ENCODE peak calls at places on chromosomes 11 and 22, in seven cellular contexts. One of them, this sample, is unnamed.

GRCh38 chr11:19816040-19816439 is 103.4 kb downstream of the NAV2 start:
- DNase-seq in BJ: no peak
- DNase-seq in left lung: no peak
- DNase-seq in AG09309: no peak
- DNase-seq in stomach: no peak
- DNase-seq in dorsolateral prefrontal cortex: peak
- DNase-seq in fibroblast of pulmonary artery: no peak
- DNase-seq in this sample: no peak

GRCh38 chr11:107006076-107006833 is 12.0 kb downstream of the GUCY1A2 start:
- DNase-seq in AG09309: no peak
- DNase-seq in fibroblast of pulmonary artery: no peak
- DNase-seq in BJ: no peak
- DNase-seq in stomach: no peak
- DNase-seq in left lung: no peak
- DNase-seq in dorsolateral prefrontal cortex: no peak
- DNase-seq in this sample: no peak

GRCh38 chr22:26512149-26512793 is at the start of gene TFIP11:
- DNase-seq in fibroblast of pulmonary artery: peak
- DNase-seq in AG09309: peak
- DNase-seq in stomach: peak
- DNase-seq in BJ: peak
- DNase-seq in left lung: peak
- DNase-seq in dorsolateral prefrontal cortex: peak
- DNase-seq in this sample: peak

GRCh38 chr22:19800761-19801244 is 40.2 kb downstream of the TBX1 start:
- DNase-seq in AG09309: no peak
- DNase-seq in BJ: no peak
- DNase-seq in fibroblast of pulmonary artery: peak
- DNase-seq in left lung: peak
- DNase-seq in dorsolateral prefrontal cortex: no peak
- DNase-seq in stomach: no peak
- DNase-seq in this sample: no peak

GRCh38 chr11:45921561-45922424 is 663 bp upstream of the LARGE2 start:
- DNase-seq in fibroblast of pulmonary artery: no peak
- DNase-seq in left lung: peak
- DNase-seq in AG09309: no peak
- DNase-seq in BJ: no peak
- DNase-seq in dorsolateral prefrontal cortex: peak
- DNase-seq in stomach: peak
- DNase-seq in this sample: no peak

GRCh38 chr11:115170133-115170815 is 333.9 kb downstream of the CADM1 start:
- DNase-seq in BJ: no peak
- DNase-seq in fibroblast of pulmonary artery: peak
- DNase-seq in AG09309: no peak
- DNase-seq in left lung: no peak
- DNase-seq in dorsolateral prefrontal cortex: no peak
- DNase-seq in stomach: no peak
- DNase-seq in this sample: no peak

GRCh38 chr11:23765862-23766261 is 731.0 kb upstream of the LUZP2 start:
- DNase-seq in AG09309: no peak
- DNase-seq in dorsolateral prefrontal cortex: no peak
- DNase-seq in stomach: no peak
- DNase-seq in left lung: no peak
- DNase-seq in BJ: no peak
- DNase-seq in fibroblast of pulmonary artery: peak
- DNase-seq in this sample: no peak

GRCh38 chr22:48496987-48497650 is 1330.6 kb downstream of the BRD1 start:
- DNase-seq in fibroblast of pulmonary artery: no peak
- DNase-seq in BJ: no peak
- DNase-seq in stomach: no peak
- DNase-seq in AG09309: no peak
- DNase-seq in dorsolateral prefrontal cortex: no peak
- DNase-seq in left lung: peak
- DNase-seq in this sample: no peak

GRCh38 chr22:37428649-37429586 is 1.6 kb upstream of the ELFN2 start:
- DNase-seq in BJ: no peak
- DNase-seq in dorsolateral prefrontal cortex: no peak
- DNase-seq in fibroblast of pulmonary artery: peak
- DNase-seq in AG09309: no peak
- DNase-seq in left lung: peak
- DNase-seq in stomach: peak
- DNase-seq in this sample: no peak

GRCh38 chr11:46675288-46675851 is 25.0 kb downstream of the ARHGAP1 start:
- DNase-seq in stomach: peak
- DNase-seq in fibroblast of pulmonary artery: peak
- DNase-seq in AG09309: peak
- DNase-seq in dorsolateral prefrontal cortex: no peak
- DNase-seq in BJ: peak
- DNase-seq in left lung: no peak
- DNase-seq in this sample: no peak

GRCh38 chr22:19902245-19902699 is 39.3 kb upstream of the COMT start:
- DNase-seq in AG09309: no peak
- DNase-seq in dorsolateral prefrontal cortex: no peak
- DNase-seq in stomach: no peak
- DNase-seq in fibroblast of pulmonary artery: no peak
- DNase-seq in BJ: no peak
- DNase-seq in left lung: peak
- DNase-seq in this sample: no peak

GRCh38 chr22:26646158-26646557 is 11.2 kb upstream of the MIAT start:
- DNase-seq in AG09309: no peak
- DNase-seq in stomach: no peak
- DNase-seq in dorsolateral prefrontal cortex: peak
- DNase-seq in fibroblast of pulmonary artery: peak
- DNase-seq in left lung: no peak
- DNase-seq in BJ: no peak
- DNase-seq in this sample: no peak

GRCh38 chr11:64742087-64742939 is 1.6 kb downstream of the RASGRP2 start:
- DNase-seq in AG09309: no peak
- DNase-seq in dorsolateral prefrontal cortex: no peak
- DNase-seq in fibroblast of pulmonary artery: no peak
- DNase-seq in left lung: peak
- DNase-seq in BJ: no peak
- DNase-seq in stomach: no peak
- DNase-seq in this sample: no peak

GRCh38 chr11:65871811-65872548 is 620 bp downstream of the EFEMP2 start:
- DNase-seq in stomach: no peak
- DNase-seq in AG09309: no peak
- DNase-seq in dorsolateral prefrontal cortex: no peak
- DNase-seq in left lung: peak
- DNase-seq in BJ: no peak
- DNase-seq in fibroblast of pulmonary artery: no peak
- DNase-seq in this sample: no peak

GRCh38 chr11:112797653-112798293 is 163.4 kb upstream of the NCAM1 start:
- DNase-seq in left lung: no peak
- DNase-seq in fibroblast of pulmonary artery: peak
- DNase-seq in BJ: no peak
- DNase-seq in dorsolateral prefrontal cortex: peak
- DNase-seq in stomach: peak
- DNase-seq in AG09309: no peak
- DNase-seq in this sample: no peak

GRCh38 chr22:42760806-42761565 is 40.3 kb upstream of the A4GALT start:
- DNase-seq in AG09309: no peak
- DNase-seq in BJ: no peak
- DNase-seq in left lung: no peak
- DNase-seq in stomach: no peak
- DNase-seq in fibroblast of pulmonary artery: no peak
- DNase-seq in dorsolateral prefrontal cortex: no peak
- DNase-seq in this sample: no peak

GRCh38 chr22:45952151-45952550 is 24.8 kb downstream of the WNT7B start:
- DNase-seq in left lung: no peak
- DNase-seq in fibroblast of pulmonary artery: no peak
- DNase-seq in stomach: no peak
- DNase-seq in AG09309: no peak
- DNase-seq in dorsolateral prefrontal cortex: no peak
- DNase-seq in BJ: no peak
- DNase-seq in this sample: no peak

GRCh38 chr11:12289667-12290476 is 87.5 kb upstream of the PARVA start:
- DNase-seq in fibroblast of pulmonary artery: no peak
- DNase-seq in stomach: peak
- DNase-seq in left lung: no peak
- DNase-seq in dorsolateral prefrontal cortex: no peak
- DNase-seq in AG09309: no peak
- DNase-seq in BJ: no peak
- DNase-seq in this sample: no peak

GRCh38 chr11:12287009-12287373 is 90.4 kb upstream of the PARVA start:
- DNase-seq in left lung: no peak
- DNase-seq in dorsolateral prefrontal cortex: no peak
- DNase-seq in AG09309: peak
- DNase-seq in fibroblast of pulmonary artery: peak
- DNase-seq in stomach: peak
- DNase-seq in BJ: peak
- DNase-seq in this sample: peak

GRCh38 chr11:12288934-12289666 is 88.3 kb upstream of the PARVA start:
- DNase-seq in AG09309: no peak
- DNase-seq in BJ: no peak
- DNase-seq in fibroblast of pulmonary artery: no peak
- DNase-seq in stomach: no peak
- DNase-seq in dorsolateral prefrontal cortex: no peak
- DNase-seq in left lung: no peak
- DNase-seq in this sample: no peak

GRCh38 chr11:12287374-12288211 is 89.8 kb upstream of the PARVA start:
- DNase-seq in fibroblast of pulmonary artery: peak
- DNase-seq in left lung: no peak
- DNase-seq in AG09309: peak
- DNase-seq in stomach: peak
- DNase-seq in BJ: peak
- DNase-seq in dorsolateral prefrontal cortex: no peak
- DNase-seq in this sample: peak

GRCh38 chr11:12288212-12288933 is 89.0 kb upstream of the PARVA start:
- DNase-seq in AG09309: peak
- DNase-seq in left lung: no peak
- DNase-seq in stomach: peak
- DNase-seq in dorsolateral prefrontal cortex: peak
- DNase-seq in BJ: peak
- DNase-seq in fibroblast of pulmonary artery: peak
- DNase-seq in this sample: no peak
- TF ChIP-seq CTCF in AG09309: peak
- TF ChIP-seq CTCF in left lung: peak
- TF ChIP-seq CTCF in stomach: no peak
- TF ChIP-seq CTCF in dorsolateral prefrontal cortex: peak
- TF ChIP-seq CTCF in BJ: peak
- TF ChIP-seq CTCF in fibroblast of pulmonary artery: peak
- TF ChIP-seq CTCF in this sample: peak

GRCh38 chr11:44600261-44600660 is 34.8 kb downstream of the CD82 start:
- DNase-seq in AG09309: no peak
- DNase-seq in left lung: no peak
- DNase-seq in dorsolateral prefrontal cortex: no peak
- DNase-seq in stomach: no peak
- DNase-seq in fibroblast of pulmonary artery: no peak
- DNase-seq in BJ: no peak
- DNase-seq in this sample: no peak

GRCh38 chr11:44598831-44599230 is 33.4 kb downstream of the CD82 start:
- DNase-seq in AG09309: no peak
- DNase-seq in BJ: no peak
- DNase-seq in fibroblast of pulmonary artery: no peak
- DNase-seq in left lung: no peak
- DNase-seq in stomach: no peak
- DNase-seq in dorsolateral prefrontal cortex: no peak
- DNase-seq in this sample: no peak

GRCh38 chr11:44602810-44603410 is 37.4 kb downstream of the CD82 start:
- DNase-seq in fibroblast of pulmonary artery: no peak
- DNase-seq in AG09309: no peak
- DNase-seq in dorsolateral prefrontal cortex: no peak
- DNase-seq in BJ: no peak
- DNase-seq in left lung: no peak
- DNase-seq in stomach: no peak
- DNase-seq in this sample: no peak

GRCh38 chr11:44601471-44602370 is 36.3 kb downstream of the CD82 start:
- DNase-seq in fibroblast of pulmonary artery: no peak
- DNase-seq in BJ: no peak
- DNase-seq in dorsolateral prefrontal cortex: no peak
- DNase-seq in AG09309: no peak
- DNase-seq in left lung: no peak
- DNase-seq in stomach: no peak
- DNase-seq in this sample: no peak

GRCh38 chr11:44600739-44601416 is 35.4 kb downstream of the CD82 start:
- DNase-seq in left lung: no peak
- DNase-seq in fibroblast of pulmonary artery: peak
- DNase-seq in dorsolateral prefrontal cortex: no peak
- DNase-seq in BJ: no peak
- DNase-seq in stomach: no peak
- DNase-seq in AG09309: no peak
- DNase-seq in this sample: no peak
- H3K4me3 ChIP-seq in left lung: no peak
- H3K4me3 ChIP-seq in fibroblast of pulmonary artery: no peak
- H3K4me3 ChIP-seq in dorsolateral prefrontal cortex: no peak
- H3K4me3 ChIP-seq in BJ: no peak
- H3K4me3 ChIP-seq in stomach: no peak
- H3K4me3 ChIP-seq in AG09309: no peak
- H3K4me3 ChIP-seq in this sample: no peak

GRCh38 chr22:18078329-18079041 is 695 bp downstream of the PEX26 start:
- DNase-seq in stomach: peak
- DNase-seq in fibroblast of pulmonary artery: no peak
- DNase-seq in dorsolateral prefrontal cortex: no peak
- DNase-seq in left lung: peak
- DNase-seq in AG09309: no peak
- DNase-seq in BJ: no peak
- DNase-seq in this sample: no peak
- TF ChIP-seq CTCF in stomach: no peak
- TF ChIP-seq CTCF in fibroblast of pulmonary artery: no peak
- TF ChIP-seq CTCF in dorsolateral prefrontal cortex: no peak
- TF ChIP-seq CTCF in left lung: no peak
- TF ChIP-seq CTCF in AG09309: no peak
- TF ChIP-seq CTCF in BJ: peak
- TF ChIP-seq CTCF in this sample: no peak

GRCh38 chr11:124114942-124115781 is at the start of gene VWA5A:
- DNase-seq in left lung: peak
- DNase-seq in AG09309: peak
- DNase-seq in stomach: peak
- DNase-seq in BJ: peak
- DNase-seq in fibroblast of pulmonary artery: peak
- DNase-seq in dorsolateral prefrontal cortex: peak
- DNase-seq in this sample: peak

GRCh38 chr11:124119103-124119502 is 3.9 kb downstream of the VWA5A start:
- DNase-seq in left lung: no peak
- DNase-seq in BJ: no peak
- DNase-seq in stomach: no peak
- DNase-seq in dorsolateral prefrontal cortex: no peak
- DNase-seq in fibroblast of pulmonary artery: no peak
- DNase-seq in AG09309: no peak
- DNase-seq in this sample: no peak

GRCh38 chr11:124113890-124114289 is 1.4 kb upstream of the VWA5A start:
- DNase-seq in left lung: no peak
- DNase-seq in fibroblast of pulmonary artery: no peak
- DNase-seq in dorsolateral prefrontal cortex: no peak
- DNase-seq in stomach: no peak
- DNase-seq in BJ: no peak
- DNase-seq in AG09309: no peak
- DNase-seq in this sample: no peak

GRCh38 chr11:124115782-124116616 is 749 bp downstream of the VWA5A start:
- DNase-seq in BJ: no peak
- DNase-seq in stomach: peak
- DNase-seq in dorsolateral prefrontal cortex: no peak
- DNase-seq in AG09309: no peak
- DNase-seq in fibroblast of pulmonary artery: no peak
- DNase-seq in left lung: peak
- DNase-seq in this sample: no peak
- H3K4me3 ChIP-seq in BJ: peak
- H3K4me3 ChIP-seq in stomach: peak
- H3K4me3 ChIP-seq in dorsolateral prefrontal cortex: peak
- H3K4me3 ChIP-seq in AG09309: peak
- H3K4me3 ChIP-seq in fibroblast of pulmonary artery: peak
- H3K4me3 ChIP-seq in left lung: peak
- H3K4me3 ChIP-seq in this sample: peak

This sample was measured in kidney epithelial cell.